ENCODE peak calls at places on chromosomes 16 and 17, in ten cellular contexts. L is A549, F is esophagus muscularis mucosa, R is GM12878, N is HCT116, K is stomach, Z is transverse colon, C is ovary, G is GM12892, M is uterus. B is an unnamed sample.

GRCh38 chr16:57988929-57989328 is 11.5 kb downstream of the ZNF319 start:
- DNase-seq in K (no peak), M (no peak), G (no peak), Z (no peak), F (no peak), C (no peak), N (no peak), L (no peak), R (no peak), B (no peak)

GRCh38 chr16:85579199-85579598 is 33.9 kb upstream of the GSE1 start:
- DNase-seq in N (no peak), M (no peak), F (no peak), K (no peak), L (no peak), C (no peak), R (no peak), Z (no peak), G (no peak), B (no peak)

GRCh38 chr17:8189711-8190477 is at the start of gene BORCS6:
- DNase-seq in G (peak; percentile 80), C (peak; percentile 94), R (peak; percentile 94), Z (peak; percentile 98), F (peak; percentile 99), K (peak; percentile 97), L (peak; percentile 97), M (peak; percentile 95), N (peak; percentile 96), B (peak; percentile 99)

GRCh38 chr17:81028506-81028858 is 6.5 kb upstream of the BAIAP2 start:
- DNase-seq in C (no peak), M (no peak), Z (no peak), R (no peak), F (no peak), N (no peak), G (no peak), K (no peak), L (no peak), B (no peak)

GRCh38 chr17:60455378-60455777 is 33.1 kb downstream of the CHCT1 start:
- DNase-seq in F (no peak), M (no peak), G (no peak), Z (no peak), L (no peak), R (no peak), C (no peak), K (no peak), N (no peak), B (no peak)

GRCh38 chr16:69834817-69835477 is 72.8 kb downstream of the WWP2 start:
- DNase-seq in Z (no peak), L (no peak), K (no peak), C (no peak), F (no peak), R (no peak), M (no peak), N (no peak), G (no peak), B (no peak)

GRCh38 chr16:15037745-15038144 is 18.1 kb downstream of the NTAN1 start:
- DNase-seq in C (no peak), N (no peak), F (no peak), M (no peak), L (no peak), K (no peak), Z (no peak), G (no peak), R (no peak), B (peak; percentile 90)

GRCh38 chr17:73516356-73516755 is 127.9 kb downstream of the SDK2 start:
- DNase-seq in L (no peak), N (no peak), R (no peak), Z (no peak), F (no peak), M (no peak), C (no peak), G (no peak), K (no peak), B (no peak)

GRCh38 chr17:15048381-15048780 is 216.7 kb downstream of the PMP22 start:
- DNase-seq in F (no peak), M (no peak), R (no peak), N (peak; percentile 0), K (no peak), L (no peak), G (no peak), C (no peak), Z (no peak), B (no peak)

GRCh38 chr16:69089091-69089912 is 16.2 kb upstream of the HAS3 start:
- DNase-seq in K (peak; percentile 40), C (no peak), Z (no peak), N (no peak), M (no peak), G (peak; percentile 38), F (no peak), R (peak; percentile 21), L (no peak), B (peak; percentile 82)

GRCh38 chr16:70576431-70577255 is 53.0 kb downstream of the SF3B3 start:
- DNase-seq in R (peak; percentile 62), Z (peak; percentile 33), C (no peak), F (no peak), K (no peak), G (no peak), N (no peak), M (no peak), L (no peak), B (peak; percentile 17)

GRCh38 chr17:2892305-2892971 is 96.2 kb downstream of the RAP1GAP2 start:
- DNase-seq in K (peak; percentile 74), G (no peak), F (no peak), Z (peak; percentile 34), M (no peak), N (peak; percentile 85), L (peak; percentile 97), C (no peak), R (no peak), B (no peak)

GRCh38 chr16:21611546-21612384 is 12.4 kb downstream of the METTL9 start:
- DNase-seq in F (no peak), R (no peak), N (no peak), L (no peak), M (no peak), K (no peak), G (no peak), C (no peak), Z (no peak), B (peak; percentile 91)

GRCh38 chr16:68086336-68086821 is 1.2 kb downstream of the NFATC3 start:
- DNase-seq in K (no peak), R (no peak), N (no peak), M (no peak), L (peak; percentile 69), F (no peak), Z (no peak), G (no peak), C (no peak), B (peak; percentile 62)

GRCh38 chr16:68086860-68087268 is 1.7 kb downstream of the NFATC3 start:
- DNase-seq in R (no peak), G (no peak), K (no peak), N (no peak), C (no peak), F (no peak), M (no peak), Z (no peak), L (no peak), B (peak; percentile 53)

GRCh38 chr16:68084504-68085258 is 489 bp upstream of the NFATC3 start:
- DNase-seq in N (no peak), M (peak; percentile 88), K (peak; percentile 82), C (peak; percentile 82), L (peak; percentile 92), F (peak; percentile 100), R (peak; percentile 71), G (peak; percentile 88), Z (peak; percentile 92), B (peak; percentile 94)

GRCh38 chr16:68083861-68084503 is 1.2 kb upstream of the NFATC3 start:
- DNase-seq in C (peak; percentile 62), N (no peak), K (no peak), G (no peak), F (peak; percentile 34), R (no peak), M (no peak), Z (no peak), L (no peak), B (no peak)

DNA sequence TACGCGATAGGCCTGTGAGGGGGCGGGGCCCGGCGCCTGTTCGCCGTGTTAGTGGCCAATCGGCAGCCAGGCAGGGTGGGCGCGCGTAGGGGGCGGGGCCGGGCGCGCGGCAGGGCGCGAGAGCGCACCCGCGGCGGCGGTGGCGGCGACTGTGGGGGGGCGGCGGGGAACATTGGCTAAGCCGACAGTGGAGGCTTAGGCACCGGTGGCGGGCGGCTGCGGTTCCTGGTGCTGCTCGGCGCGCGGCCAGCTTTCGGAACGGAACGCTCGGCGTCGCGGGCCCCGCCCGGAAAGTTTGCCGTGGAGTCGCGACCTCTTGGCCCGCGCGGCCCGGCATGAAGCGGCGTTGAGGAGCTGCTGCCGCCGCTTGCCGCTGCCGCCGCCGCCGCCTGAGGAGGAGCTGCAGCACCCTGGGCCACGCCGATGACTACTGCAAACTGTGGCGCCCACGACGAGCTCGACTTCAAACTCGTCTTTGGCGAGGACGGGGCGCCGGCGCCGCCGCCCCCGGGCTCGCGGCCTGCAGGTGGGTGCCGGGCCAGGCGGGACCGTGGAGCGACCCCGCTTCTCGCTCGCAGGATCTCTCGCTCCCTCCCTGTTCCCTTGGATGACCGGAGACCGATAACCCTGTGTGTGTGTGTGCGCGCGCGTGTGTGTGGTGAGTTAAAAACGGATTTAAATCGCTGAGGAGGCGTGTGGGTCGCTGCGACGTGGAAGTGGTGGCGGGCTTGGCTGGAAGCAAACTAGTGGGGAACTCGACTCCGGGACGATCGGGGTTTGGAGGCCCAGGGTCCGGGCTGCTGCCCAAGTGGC is at the start of gene NFATC3:
- DNase-seq in F (peak; percentile 93), G (peak; percentile 88), Z (peak; percentile 99), L (peak; percentile 34), R (no peak), C (peak; percentile 98), M (peak; percentile 98), N (peak; percentile 86), K (peak; percentile 99), B (peak; percentile 99)
- TF ChIP-seq POLR2A in F (peak; percentile 45), G (no peak), Z (peak; percentile 58), L (peak; percentile 73), R (peak; percentile 80), C (no peak), M (peak; percentile 60), N (no peak), K (no peak), B (no peak)

GRCh38 chr16:46673320-46674013 is 15.5 kb downstream of the VPS35 start:
- DNase-seq in C (no peak), Z (peak; percentile 29), G (peak; percentile 34), K (peak; percentile 59), L (peak; percentile 74), R (peak; percentile 27), F (no peak), N (peak; percentile 51), M (no peak), B (peak; percentile 87)
- TF ChIP-seq POLR2A in C (no peak), Z (no peak), G (no peak), K (no peak), L (no peak), R (no peak), F (no peak), N (no peak), M (no peak), B (no peak)

GRCh38 chr16:53549970-53550406 is 47.0 kb upstream of the AKTIP start:
- DNase-seq in M (peak; percentile 62), C (peak; percentile 58), Z (peak; percentile 45), N (peak; percentile 46), R (peak; percentile 40), F (no peak), K (peak; percentile 57), G (peak; percentile 42), L (peak; percentile 71), B (peak; percentile 48)
- TF ChIP-seq POLR2A in M (no peak), C (no peak), Z (no peak), N (no peak), R (no peak), F (no peak), K (no peak), G (no peak), L (no peak), B (no peak)

GRCh38 chr17:28335201-28335958 is at the start of the genes IFT20 and TNFAIP1:
- DNase-seq in G (peak; percentile 97), R (peak; percentile 98), C (peak; percentile 98), F (peak; percentile 100), K (peak; percentile 98), M (peak; percentile 98), N (peak; percentile 99), L (peak; percentile 98), Z (peak; percentile 98), B (peak; percentile 99)
- TF ChIP-seq POLR2A in G (peak; percentile 80), R (peak; percentile 93), C (peak; percentile 86), F (peak; percentile 96), K (no peak), M (peak; percentile 87), N (peak; percentile 69), L (peak; percentile 90), Z (peak; percentile 94), B (peak; percentile 67)